ENCODE peak calls at places on chromosomes 7 and 10, in ten cellular contexts. W is HS-27A, M is H54, K is heart right ventricle, D is fibroblast of lung, B is iPS-NIHi11, E is AG09309, O is anterior cingulate cortex, F is DMS153, C is PC-3. H is an unnamed sample.
A peak's percentile ranks its signal among the peaks of the same experiment; 100 is the strongest.

GRCh38 chr10:58400609-58401008 is 15.4 kb downstream of the TFAM start:
- DNase-seq in W (no peak), M (no peak), K (no peak), D (peak; percentile 39), B (no peak), E (no peak), O (no peak), F (no peak), C (peak; percentile 81), H (no peak)

GRCh38 chr7:149707448-149707886 is 65.9 kb downstream of the ZNF467 start:
- DNase-seq in W (no peak), M (no peak), K (no peak), D (no peak), B (no peak), E (no peak), O (no peak), F (no peak), C (peak; percentile 54), H (no peak)

GRCh38 chr10:60645928-60646433 is 132.3 kb upstream of the CDK1 start:
- DNase-seq in W (no peak), M (no peak), K (no peak), D (no peak), B (no peak), E (no peak), O (no peak), F (no peak), C (no peak), H (no peak)

GRCh38 chr10:63206997-63207952 is 74.1 kb downstream of the NRBF2 start:
- DNase-seq in W (no peak), M (no peak), K (no peak), D (peak; percentile 90), B (no peak), E (peak; percentile 54), O (no peak), F (no peak), C (no peak), H (no peak)

GRCh38 chr7:32592721-32593120 is 97.4 kb downstream of the AVL9 start:
- DNase-seq in W (no peak), M (no peak), K (no peak), D (no peak), B (no peak), E (no peak), O (no peak), F (no peak), C (no peak), H (no peak)

GRCh38 chr7:100423315-100423714 is 5.2 kb downstream of the ZCWPW1 start:
- DNase-seq in W (no peak), M (no peak), K (no peak), D (no peak), B (no peak), E (no peak), O (no peak), F (no peak), C (no peak), H (no peak)

GRCh38 chr7:151705744-151706567 is 171.0 kb downstream of the PRKAG2 start:
- DNase-seq in W (no peak), M (no peak), K (no peak), D (peak; percentile 59), B (peak; percentile 73), E (no peak), O (no peak), F (peak; percentile 8), C (peak; percentile 56), H (no peak)

GRCh38 chr10:50951451-50951850 is 66.0 kb upstream of the A1CF start:
- DNase-seq in W (no peak), M (no peak), K (no peak), D (no peak), B (no peak), E (no peak), O (no peak), F (no peak), C (no peak), H (no peak)

GRCh38 chr7:1516586-1517251 is 12.5 kb upstream of the INTS1 start:
- DNase-seq in W (no peak), M (peak; percentile 81), K (no peak), D (no peak), B (no peak), E (no peak), O (no peak), F (no peak), C (peak; percentile 66), H (no peak)

GRCh38 chr7:34043461-34044318 is 138.4 kb downstream of the BMPER start:
- DNase-seq in W (no peak), M (no peak), K (no peak), D (no peak), B (no peak), E (no peak), O (no peak), F (no peak), C (no peak), H (no peak)

GRCh38 chr7:1695800-1696454 is 25.9 kb downstream of the ELFN1 start:
- DNase-seq in W (no peak), M (no peak), K (no peak), D (no peak), B (no peak), E (no peak), O (no peak), F (no peak), C (no peak), H (peak; percentile 14)

GRCh38 chr7:105935250-105935649 is 27.8 kb upstream of the CDHR3 start:
- DNase-seq in W (no peak), M (no peak), K (no peak), D (no peak), B (no peak), E (no peak), O (no peak), F (peak; percentile 90), C (peak; percentile 19), H (no peak)

GRCh38 chr10:124033887-124034218 is 59.5 kb downstream of the CHST15 start:
- DNase-seq in W (no peak), M (no peak), K (peak; percentile 53), D (peak; percentile 55), B (no peak), E (no peak), O (no peak), F (no peak), C (no peak), H (no peak)

GRCh38 chr10:123614888-123615287 is 51.3 kb upstream of the GPR26 start:
- DNase-seq in W (no peak), M (peak; percentile 14), K (peak; percentile 36), D (peak; percentile 16), B (peak; percentile 91), E (no peak), O (no peak), F (no peak), C (peak; percentile 64), H (no peak)

GRCh38 chr10:31623466-31623865 is 304.4 kb downstream of the ZEB1 start:
- DNase-seq in W (no peak), M (no peak), K (no peak), D (no peak), B (no peak), E (peak; percentile 94), O (no peak), F (no peak), C (no peak), H (no peak)

GRCh38 chr7:155458317-155459132 is 596 bp downstream of the EN2 start:
- DNase-seq in W (no peak), M (no peak), K (no peak), D (no peak), B (peak; percentile 53), E (no peak), O (no peak), F (no peak), C (no peak), H (no peak)

GRCh38 chr7:106050743-106051110 is 61.4 kb downstream of the SYPL1 start:
- DNase-seq in W (no peak), M (peak; percentile 55), K (no peak), D (peak; percentile 67), B (no peak), E (no peak), O (no peak), F (no peak), C (peak; percentile 80), H (no peak)

H was measured in upper lobe of left lung.